ENCODE peak calls at places on chromosomes 12 and 14, in four cellular contexts. X, F, Y and P are unnamed samples.

GRCh38 chr12:54384591-54385041 is at the start of gene ZNF385A:
- DNase-seq in X (no peak), F (no peak), Y (no peak), P (no peak)

GRCh38 chr12:12182926-12183325 is 83.9 kb downstream of the LRP6 start:
- DNase-seq in X (peak; percentile 59), F (no peak), Y (peak; percentile 34), P (no peak)

GRCh38 chr12:101759396-101760047 is 20.3 kb upstream of the SYCP3 start:
- DNase-seq in X (peak; percentile 62), F (no peak), Y (peak; percentile 67), P (no peak)

GRCh38 chr12:74415633-74416032 is 122.0 kb upstream of the ATXN7L3B start:
- DNase-seq in X (peak; percentile 26), F (peak; percentile 26), Y (peak; percentile 13), P (no peak)

GRCh38 chr14:22883191-22883976 is at the start of gene REM2:
- DNase-seq in X (no peak), F (no peak), Y (no peak), P (no peak)

GRCh38 chr14:49945448-49946319 is 52.8 kb downstream of the ARF6 start:
- DNase-seq in X (no peak), F (no peak), Y (no peak), P (no peak)

GRCh38 chr14:23929822-23930294 is 23.7 kb upstream of the DHRS4 start:
- DNase-seq in X (peak; percentile 80), F (no peak), Y (peak; percentile 86), P (peak; percentile 47)

GRCh38 chr14:100556936-100557505 is 30.2 kb downstream of the BEGAIN start:
- DNase-seq in X (no peak), F (no peak), Y (no peak), P (no peak)

GRCh38 chr12:116404913-116405611 is 127.6 kb upstream of the MED13L start:
- DNase-seq in X (no peak), F (no peak), Y (no peak), P (no peak)

GRCh38 chr14:77052281-77053044 is 24.0 kb upstream of the IRF2BPL start:
- DNase-seq in X (no peak), F (no peak), Y (no peak), P (no peak)

GRCh38 chr12:49146406-49146805 is 15.2 kb upstream of the TUBA1B start:
- DNase-seq in X (no peak), F (no peak), Y (no peak), P (no peak)

GRCh38 chr14:31371651-31372050 is 48.7 kb downstream of the HEATR5A start:
- DNase-seq in X (no peak), F (no peak), Y (no peak), P (no peak)

GRCh38 chr12:2439332-2440100 is 355.3 kb upstream of the FKBP4 start:
- DNase-seq in X (peak; percentile 94), F (no peak), Y (no peak), P (no peak)

GRCh38 chr14:44873536-44873935 is 88.2 kb downstream of the KLHL28 start:
- DNase-seq in X (no peak), F (no peak), Y (no peak), P (no peak)

GRCh38 chr12:754238-754816 is 1.9 kb downstream of the WNK1 start:
- DNase-seq in X (no peak), F (no peak), Y (no peak), P (no peak)